ENCODE peak calls at places on chromosomes 12 and 14, in ten cellular contexts. U is stimulated activated CD8-positive, alpha-beta memory T cell treated with anti-CD3 and anti-CD28 coated beads, Interleukin-15, amount 100 ng/mL, for 1 hour; I is CD8-positive, alpha-beta memory T cell; D is spleen; Z is HT-29; A is lower leg skin; W is transverse colon; V is aorta; T is HepG2; E is NCI-H1105 treated with DMSO at 0.1 percent for 48 hours. C is an unnamed sample.

GRCh38 chr14:72726444-72726843 is 167.5 kb downstream of the DPF3 start:
- DNase-seq in A (no peak), Z (no peak), D (peak), I (no peak), W (no peak), V (no peak), U (no peak), E (no peak), T (no peak), C (no peak)

GRCh38 chr14:61460853-61461611 is 139.7 kb downstream of the PRKCH start:
- DNase-seq in I (no peak), A (peak), Z (no peak), E (peak), T (peak), W (no peak), V (no peak), U (no peak), D (no peak), C (no peak)

GRCh38 chr14:72607386-72608125 is 286.3 kb downstream of the DPF3 start:
- DNase-seq in U (no peak), D (no peak), Z (no peak), E (no peak), T (no peak), V (no peak), A (peak), W (no peak), I (no peak), C (no peak)

GRCh38 chr14:34873591-34874385 is 1.4 kb downstream of the BAZ1A start:
- DNase-seq in D (peak), Z (peak), T (no peak), W (peak), V (peak), A (peak), U (peak), E (peak), I (peak), C (peak)

GRCh38 chr12:11758087-11758837 is 108.8 kb downstream of the ETV6 start:
- DNase-seq in I (no peak), U (no peak), Z (no peak), A (no peak), V (no peak), E (peak), W (no peak), T (no peak), D (no peak), C (no peak)

GRCh38 chr12:6443361-6443983 is 1.3 kb upstream of the CD27 start:
- DNase-seq in Z (no peak), D (no peak), W (no peak), E (no peak), A (no peak), T (no peak), V (no peak), I (no peak), U (no peak), C (no peak)

GRCh38 chr14:22558221-22558913 is 30.7 kb downstream of the DAD1 start:
- DNase-seq in I (peak), A (no peak), U (no peak), W (no peak), T (peak), D (peak), Z (no peak), V (no peak), E (no peak), C (no peak)

GRCh38 chr12:64385468-64385867 is 5.1 kb downstream of the C12orf56 start:
- DNase-seq in T (no peak), D (no peak), U (no peak), W (no peak), A (no peak), Z (peak), E (no peak), V (no peak), I (no peak), C (no peak)

GRCh38 chr12:65308601-65309071 is 30.2 kb downstream of the MSRB3 start:
- DNase-seq in E (no peak), I (no peak), V (no peak), Z (no peak), T (no peak), A (no peak), W (no peak), D (no peak), U (no peak), C (no peak)

GRCh38 chr14:50099335-50099734 is 17.0 kb downstream of the VCPKMT start:
- DNase-seq in W (peak), A (no peak), V (no peak), D (no peak), Z (peak), T (peak), I (no peak), E (no peak), U (no peak), C (no peak)

GRCh38 chr12:104710940-104711725 is 247.0 kb downstream of the SLC41A2 start:
- DNase-seq in W (no peak), T (no peak), E (peak), Z (no peak), I (no peak), U (no peak), D (no peak), V (no peak), A (no peak), C (no peak)

GRCh38 chr12:12210983-12211382 is 55.9 kb downstream of the LRP6 start:
- DNase-seq in W (no peak), Z (no peak), T (no peak), I (no peak), E (no peak), A (no peak), V (no peak), U (no peak), D (no peak), C (no peak)

GRCh38 chr12:92547906-92548305 is 154.9 kb upstream of the PLEKHG7 start:
- DNase-seq in A (no peak), T (no peak), D (no peak), Z (no peak), E (no peak), W (no peak), V (no peak), U (no peak), I (no peak), C (no peak)

GRCh38 chr12:57944313-57945023 is 3.1 kb downstream of the ATP23 start:
- DNase-seq in W (no peak), U (no peak), E (no peak), V (no peak), T (no peak), A (no peak), Z (no peak), D (no peak), I (no peak), C (no peak)

GRCh38 chr12:65566776-65567175 is 257.5 kb upstream of the HMGA2 start:
- DNase-seq in I (no peak), A (no peak), V (no peak), T (no peak), U (no peak), Z (no peak), D (no peak), W (no peak), E (no peak), C (no peak)

GRCh38 chr14:52033131-52033642 is 35.7 kb downstream of the NID2 start:
- DNase-seq in W (no peak), T (no peak), I (no peak), V (no peak), Z (no peak), A (no peak), D (no peak), E (no peak), U (no peak), C (no peak)

GRCh38 chr12:14871247-14871646 is 14.4 kb downstream of the MGP start:
- DNase-seq in U (no peak), A (no peak), D (no peak), E (no peak), I (no peak), W (no peak), Z (no peak), T (no peak), V (no peak), C (no peak)

GRCh38 chr12:19915392-19916192 is 452.7 kb upstream of the PDE3A start:
- DNase-seq in W (no peak), E (peak), T (no peak), D (no peak), A (no peak), U (no peak), Z (peak), V (no peak), I (no peak), C (no peak)

GRCh38 chr12:127881371-127882140 is 385.4 kb upstream of the TMEM132C start:
- DNase-seq in E (no peak), A (no peak), D (no peak), T (no peak), W (no peak), Z (no peak), I (no peak), V (no peak), U (no peak), C (no peak)

GRCh38 chr14:38808734-38809455 is 294.1 kb downstream of the SEC23A start:
- DNase-seq in T (peak), W (peak), Z (peak), E (no peak), U (no peak), A (no peak), I (no peak), D (no peak), V (no peak), C (no peak)